ENCODE peak calls at places on chromosomes 4 and X, in four cellular contexts. One of them, this sample, is unnamed.

GRCh38 chr4:139530833-139531427 is 25.1 kb downstream of the SETD7 start:
- DNase-seq in mucosa of descending colon: peak; percentile 43
- DNase-seq in MM.1S: peak; percentile 40
- DNase-seq in RWPE1: peak; percentile 61
- DNase-seq in this sample: peak; percentile 76

GRCh38 chr4:15868065-15868464 is 70.5 kb downstream of the FGFBP1 start:
- DNase-seq in mucosa of descending colon: no peak
- DNase-seq in MM.1S: no peak
- DNase-seq in RWPE1: no peak
- DNase-seq in this sample: no peak

GRCh38 chrX:15142084-15142715 is 127.7 kb downstream of the ASB9 start:
- DNase-seq in mucosa of descending colon: no peak
- DNase-seq in MM.1S: no peak
- DNase-seq in RWPE1: no peak
- DNase-seq in this sample: no peak

GRCh38 chr4:145722561-145722960 is 42.6 kb downstream of the C4orf51 start:
- DNase-seq in mucosa of descending colon: no peak
- DNase-seq in MM.1S: no peak
- DNase-seq in RWPE1: no peak
- DNase-seq in this sample: no peak

GRCh38 chr4:39812500-39812899 is 114.6 kb downstream of the UBE2K start:
- DNase-seq in mucosa of descending colon: no peak
- DNase-seq in MM.1S: no peak
- DNase-seq in RWPE1: no peak
- DNase-seq in this sample: no peak

GRCh38 chr4:61995717-61996337 is 795.7 kb downstream of the ADGRL3 start:
- DNase-seq in mucosa of descending colon: no peak
- DNase-seq in MM.1S: no peak
- DNase-seq in RWPE1: no peak
- DNase-seq in this sample: no peak

GRCh38 chr4:102761478-102761790 is 666 bp upstream of the MANBA start:
- DNase-seq in mucosa of descending colon: no peak
- DNase-seq in MM.1S: peak; percentile 42
- DNase-seq in RWPE1: no peak
- DNase-seq in this sample: no peak

GRCh38 chrX:36963852-36964251 is 44.3 kb upstream of the FAM47C start:
- DNase-seq in mucosa of descending colon: no peak
- DNase-seq in MM.1S: no peak
- DNase-seq in RWPE1: no peak
- DNase-seq in this sample: no peak

GRCh38 chrX:48894891-48895290 is 2.7 kb downstream of the TIMM17B start:
- DNase-seq in mucosa of descending colon: no peak
- DNase-seq in MM.1S: no peak
- DNase-seq in RWPE1: no peak
- DNase-seq in this sample: no peak

GRCh38 chrX:46582325-46582724 is 8.8 kb downstream of the CHST7 start:
- DNase-seq in mucosa of descending colon: no peak
- DNase-seq in MM.1S: no peak
- DNase-seq in RWPE1: no peak
- DNase-seq in this sample: no peak

GRCh38 chr4:1375761-1376322 is 28.8 kb downstream of the UVSSA start:
- DNase-seq in mucosa of descending colon: peak; percentile 19
- DNase-seq in MM.1S: no peak
- DNase-seq in RWPE1: no peak
- DNase-seq in this sample: no peak

GRCh38 chrX:77014655-77015377 is 432.4 kb upstream of the FGF16 start:
- DNase-seq in mucosa of descending colon: no peak
- DNase-seq in MM.1S: no peak
- DNase-seq in RWPE1: no peak
- DNase-seq in this sample: no peak

GRCh38 chrX:45385767-45386166 is 185.1 kb upstream of the DIPK2B start:
- DNase-seq in mucosa of descending colon: no peak
- DNase-seq in MM.1S: no peak
- DNase-seq in RWPE1: no peak
- DNase-seq in this sample: no peak

GRCh38 chr4:73702796-73703287 is 37.5 kb upstream of the CXCL8 start:
- DNase-seq in mucosa of descending colon: no peak
- DNase-seq in MM.1S: no peak
- DNase-seq in RWPE1: no peak
- DNase-seq in this sample: no peak

GRCh38 chr4:184282895-184283654 is 65.4 kb upstream of the ENPP6 start:
- DNase-seq in mucosa of descending colon: no peak
- DNase-seq in MM.1S: peak; percentile 88
- DNase-seq in RWPE1: no peak
- DNase-seq in this sample: peak; percentile 81

GRCh38 chr4:154049457-154050181 is 260.7 kb upstream of the SFRP2 start:
- DNase-seq in mucosa of descending colon: no peak
- DNase-seq in MM.1S: no peak
- DNase-seq in RWPE1: no peak
- DNase-seq in this sample: peak; percentile 28

GRCh38 chr4:6957148-6957520 is 47.5 kb downstream of the TBC1D14 start:
- DNase-seq in mucosa of descending colon: no peak
- DNase-seq in MM.1S: no peak
- DNase-seq in RWPE1: no peak
- DNase-seq in this sample: no peak

GRCh38 chrX:38636949-38637819 is 75.8 kb downstream of the TSPAN7 start:
- DNase-seq in mucosa of descending colon: no peak
- DNase-seq in MM.1S: no peak
- DNase-seq in RWPE1: no peak
- DNase-seq in this sample: no peak

GRCh38 chr4:81802308-81802846 is 330.7 kb upstream of the RASGEF1B start:
- DNase-seq in mucosa of descending colon: no peak
- DNase-seq in MM.1S: no peak
- DNase-seq in RWPE1: no peak
- DNase-seq in this sample: no peak

GRCh38 chrX:119482497-119483480 is 14.5 kb downstream of the SLC25A5 start:
- DNase-seq in mucosa of descending colon: peak; percentile 85
- DNase-seq in MM.1S: peak; percentile 65
- DNase-seq in RWPE1: no peak
- DNase-seq in this sample: peak; percentile 78

GRCh38 chrX:34884693-34885277 is 57.8 kb upstream of the FAM47B start:
- DNase-seq in mucosa of descending colon: no peak
- DNase-seq in MM.1S: no peak
- DNase-seq in RWPE1: peak; percentile 53
- DNase-seq in this sample: no peak

GRCh38 chr4:98793658-98794057 is 135.2 kb upstream of the TSPAN5 start:
- DNase-seq in mucosa of descending colon: no peak
- DNase-seq in MM.1S: no peak
- DNase-seq in RWPE1: peak; percentile 15
- DNase-seq in this sample: no peak

GRCh38 chrX:70979136-70979762 is 48.4 kb upstream of the SLC7A3 start:
- DNase-seq in mucosa of descending colon: no peak
- DNase-seq in MM.1S: no peak
- DNase-seq in RWPE1: no peak
- DNase-seq in this sample: no peak

GRCh38 chr4:30714408-30715031 is 5.6 kb upstream of the PCDH7 start:
- DNase-seq in mucosa of descending colon: peak; percentile 33
- DNase-seq in MM.1S: peak; percentile 42
- DNase-seq in RWPE1: peak; percentile 58
- DNase-seq in this sample: peak; percentile 15

GRCh38 chrX:55709735-55710134 is 7.8 kb upstream of the RRAGB start:
- DNase-seq in mucosa of descending colon: no peak
- DNase-seq in MM.1S: no peak
- DNase-seq in RWPE1: no peak
- DNase-seq in this sample: no peak

GRCh38 chr4:31995943-31996901 is 1276.1 kb downstream of the PCDH7 start:
- DNase-seq in mucosa of descending colon: peak; percentile 41
- DNase-seq in MM.1S: no peak
- DNase-seq in RWPE1: no peak
- DNase-seq in this sample: no peak

GRCh38 chr4:78426972-78427371 is 124.6 kb upstream of the ANXA3 start:
- DNase-seq in mucosa of descending colon: no peak
- DNase-seq in MM.1S: no peak
- DNase-seq in RWPE1: no peak
- DNase-seq in this sample: no peak

GRCh38 chrX:11296051-11296450 is 2.8 kb downstream of the AMELX start:
- DNase-seq in mucosa of descending colon: no peak
- DNase-seq in MM.1S: no peak
- DNase-seq in RWPE1: no peak
- DNase-seq in this sample: no peak

GRCh38 chrX:111652719-111653118 is 28.3 kb upstream of the ALG13 start:
- DNase-seq in mucosa of descending colon: no peak
- DNase-seq in MM.1S: no peak
- DNase-seq in RWPE1: no peak
- DNase-seq in this sample: no peak

GRCh38 chr4:6472008-6472386 is 417 bp downstream of the PPP2R2C start:
- DNase-seq in mucosa of descending colon: no peak
- DNase-seq in MM.1S: no peak
- DNase-seq in RWPE1: no peak
- DNase-seq in this sample: peak; percentile 21

DNA sequence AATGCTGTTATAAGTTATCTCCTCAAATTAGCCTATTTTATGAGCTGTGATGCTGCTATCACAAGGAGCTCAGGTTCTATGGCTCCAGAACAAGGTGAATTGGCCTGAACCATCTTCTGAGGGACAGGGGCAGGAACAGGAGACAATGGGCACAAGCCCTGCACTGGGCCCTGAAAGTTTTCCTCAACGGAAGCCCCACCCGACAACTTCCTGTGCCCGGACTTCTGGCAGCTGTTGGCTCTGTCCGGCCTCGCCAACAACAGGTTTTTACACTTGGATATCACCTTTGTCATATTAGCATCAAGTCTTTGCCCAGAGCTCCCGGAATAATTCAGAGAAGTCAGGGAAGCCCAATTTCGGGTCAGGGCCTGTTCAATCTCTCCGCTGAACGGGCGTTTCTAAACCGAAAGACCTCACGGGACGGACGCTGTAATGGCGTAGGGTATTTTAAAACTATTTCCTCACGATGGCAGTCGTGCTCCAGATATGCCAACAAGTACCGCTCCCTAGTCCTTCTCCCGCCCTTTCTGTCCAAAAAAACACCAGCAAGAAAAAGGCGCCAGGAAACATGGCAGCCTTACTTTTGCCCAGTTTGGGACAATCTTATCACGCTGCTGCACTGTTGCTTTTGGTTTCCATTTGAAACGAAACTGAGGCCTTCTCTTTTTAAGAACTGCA is 201.0 kb upstream of the STK26 start:
- DNase-seq in mucosa of descending colon: no peak
- DNase-seq in MM.1S: peak; percentile 87
- DNase-seq in RWPE1: no peak
- DNase-seq in this sample: no peak
- TF ChIP-seq CTCF in mucosa of descending colon: no peak
- TF ChIP-seq CTCF in MM.1S: peak; percentile 27
- TF ChIP-seq CTCF in RWPE1: no peak
- TF ChIP-seq CTCF in this sample: no peak

GRCh38 chr4:150593996-150594395 is 12.0 kb downstream of the MAB21L2 start:
- DNase-seq in mucosa of descending colon: no peak
- DNase-seq in MM.1S: no peak
- DNase-seq in RWPE1: no peak
- DNase-seq in this sample: no peak

GRCh38 chr4:150588341-150588740 is 6.4 kb downstream of the MAB21L2 start:
- DNase-seq in mucosa of descending colon: no peak
- DNase-seq in MM.1S: no peak
- DNase-seq in RWPE1: no peak
- DNase-seq in this sample: no peak

GRCh38 chr4:150589174-150589573 is 7.2 kb downstream of the MAB21L2 start:
- DNase-seq in mucosa of descending colon: no peak
- DNase-seq in MM.1S: no peak
- DNase-seq in RWPE1: no peak
- DNase-seq in this sample: no peak

GRCh38 chr4:150591904-150592303 is 10.0 kb downstream of the MAB21L2 start:
- DNase-seq in mucosa of descending colon: no peak
- DNase-seq in MM.1S: no peak
- DNase-seq in RWPE1: no peak
- DNase-seq in this sample: no peak

DNA sequence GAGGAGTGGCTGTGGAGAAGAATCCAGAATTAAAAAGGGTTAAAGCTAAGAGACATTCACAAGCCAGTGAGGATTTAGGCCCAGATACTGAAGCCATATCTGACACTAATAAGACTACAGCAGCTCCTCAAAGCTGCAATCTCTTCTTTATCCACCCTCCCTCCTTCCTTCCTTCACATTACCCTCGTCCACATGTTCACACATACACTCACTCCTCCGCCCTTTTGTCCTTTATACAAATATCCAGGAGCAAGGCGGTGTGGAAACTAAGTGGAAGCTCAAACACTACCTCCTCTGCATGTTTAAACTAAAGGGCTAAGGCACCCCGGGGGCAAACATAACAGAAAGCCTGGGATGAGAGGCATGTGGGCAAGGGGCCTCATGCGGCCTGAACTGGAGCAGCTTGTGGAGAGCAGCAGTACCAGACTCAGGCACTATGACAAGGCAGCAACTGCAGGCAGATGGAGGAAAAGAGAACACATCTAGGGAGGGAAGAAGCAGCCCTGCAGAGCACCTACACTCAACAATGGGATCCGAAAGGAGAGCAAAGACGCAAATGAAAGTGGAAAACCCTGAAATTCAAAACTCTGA is 9.4 kb downstream of the MAB21L2 start:
- DNase-seq in mucosa of descending colon: no peak
- DNase-seq in MM.1S: no peak
- DNase-seq in RWPE1: no peak
- DNase-seq in this sample: no peak
- TF ChIP-seq CTCF in mucosa of descending colon: no peak
- TF ChIP-seq CTCF in MM.1S: no peak
- TF ChIP-seq CTCF in RWPE1: no peak
- TF ChIP-seq CTCF in this sample: no peak

GRCh38 chr4:37977471-37978452 is 17.6 kb downstream of the PTTG2 start:
- DNase-seq in mucosa of descending colon: peak; percentile 87
- DNase-seq in MM.1S: peak; percentile 81
- DNase-seq in RWPE1: peak; percentile 33
- DNase-seq in this sample: peak; percentile 72
- TF ChIP-seq CTCF in mucosa of descending colon: peak; percentile 73
- TF ChIP-seq CTCF in MM.1S: peak; percentile 59
- TF ChIP-seq CTCF in RWPE1: peak; percentile 83
- TF ChIP-seq CTCF in this sample: peak; percentile 90

DNA sequence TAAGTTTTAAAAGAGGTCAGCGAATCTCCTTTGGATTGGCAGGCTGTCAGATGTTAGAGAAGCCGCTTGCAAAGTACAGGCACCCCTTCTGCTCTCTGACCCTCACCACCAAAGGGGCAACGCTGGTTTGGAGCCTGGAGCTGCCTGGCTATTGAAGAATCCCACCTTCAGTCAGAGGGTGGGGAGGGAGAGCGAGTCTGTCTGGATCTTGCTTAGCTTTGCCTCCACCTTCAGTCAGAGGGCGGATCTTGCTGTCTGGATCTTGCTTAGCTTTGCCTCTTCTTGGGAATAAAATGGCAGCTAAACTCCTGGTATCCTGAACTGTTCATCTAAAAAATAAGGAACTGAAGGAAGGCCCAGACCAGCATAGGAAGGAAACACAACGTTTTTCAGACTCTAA is 7.3 kb downstream of the CCDC110 start:
- DNase-seq in mucosa of descending colon: no peak
- DNase-seq in MM.1S: no peak
- DNase-seq in RWPE1: no peak
- DNase-seq in this sample: no peak
- TF ChIP-seq CTCF in mucosa of descending colon: no peak
- TF ChIP-seq CTCF in MM.1S: no peak
- TF ChIP-seq CTCF in RWPE1: no peak
- TF ChIP-seq CTCF in this sample: no peak

GRCh38 chrX:140762061-140762460 is 52.5 kb downstream of the LINC00632 start:
- DNase-seq in mucosa of descending colon: no peak
- DNase-seq in MM.1S: peak; percentile 73
- DNase-seq in RWPE1: peak; percentile 10
- DNase-seq in this sample: peak; percentile 35
- TF ChIP-seq CTCF in mucosa of descending colon: no peak
- TF ChIP-seq CTCF in MM.1S: peak; percentile 90
- TF ChIP-seq CTCF in RWPE1: peak; percentile 66
- TF ChIP-seq CTCF in this sample: peak; percentile 54